ENCODE peak calls at places on chromosomes 7 and 10, in eight cellular contexts. A is AG04450, N is neural progenitor cell, P is lower lobe of right lung, V is prostate gland, E is RWPE2, J is astrocyte of the spinal cord, Q is pancreas. G is an unnamed sample.

GRCh38 chr7:150799741-150800575 is at the start of gene TMEM176B:
- DNase-seq in A (no peak), N (peak; percentile 32), P (no peak), V (no peak), E (no peak), J (no peak), Q (peak; percentile 57), G (peak; percentile 60)

GRCh38 chr7:70506463-70506862 is 625.5 kb upstream of the GALNT17 start:
- DNase-seq in A (no peak), N (peak; percentile 58), P (no peak), V (no peak), E (no peak), J (no peak), Q (no peak), G (no peak)

GRCh38 chr7:150567168-150567567 is at the start of gene GIMAP4:
- DNase-seq in A (no peak), N (no peak), P (no peak), V (no peak), E (no peak), J (no peak), Q (no peak), G (no peak)

GRCh38 chr7:41942468-41943097 is 239.7 kb upstream of the INHBA start:
- DNase-seq in A (peak; percentile 55), N (peak; percentile 16), P (no peak), V (no peak), E (no peak), J (peak; percentile 83), Q (no peak), G (no peak)

GRCh38 chr10:75530337-75530736 is 98.9 kb downstream of the LRMDA start:
- DNase-seq in A (no peak), N (no peak), P (no peak), V (no peak), E (no peak), J (peak; percentile 75), Q (no peak), G (no peak)

GRCh38 chr7:123265853-123266252 is 66.1 kb upstream of the SLC13A1 start:
- DNase-seq in A (no peak), N (no peak), P (no peak), V (no peak), E (no peak), J (no peak), Q (no peak), G (no peak)

GRCh38 chr10:12503311-12503710 is 154.0 kb downstream of the CAMK1D start:
- DNase-seq in A (no peak), N (no peak), P (no peak), V (no peak), E (no peak), J (no peak), Q (no peak), G (no peak)

GRCh38 chr7:31027161-31027965 is 24.7 kb upstream of the ADCYAP1R1 start:
- DNase-seq in A (no peak), N (peak; percentile 85), P (no peak), V (no peak), E (no peak), J (no peak), Q (no peak), G (no peak)

GRCh38 chr10:86535057-86535882 is 13.7 kb upstream of the WAPL start:
- DNase-seq in A (no peak), N (peak; percentile 77), P (peak; percentile 91), V (peak; percentile 44), E (no peak), J (no peak), Q (peak; percentile 94), G (peak; percentile 94)

GRCh38 chr7:32257632-32258031 is 187.4 kb upstream of the PDE1C start:
- DNase-seq in A (no peak), N (peak; percentile 25), P (no peak), V (no peak), E (no peak), J (no peak), Q (no peak), G (no peak)

GRCh38 chr7:108018668-108019067 is 15.7 kb upstream of the LAMB1 start:
- DNase-seq in A (no peak), N (no peak), P (no peak), V (no peak), E (no peak), J (no peak), Q (no peak), G (no peak)

GRCh38 chr10:47137311-47137851 is 162.6 kb upstream of the GDF10 start:
- DNase-seq in A (peak; percentile 72), N (no peak), P (no peak), V (no peak), E (no peak), J (peak; percentile 78), Q (no peak), G (no peak)
- H3K4me3 ChIP-seq in A (peak overlapping the region; percentile 56), N (no peak overlapping the region), P (no peak overlapping the region), V (no peak overlapping the region), E (no peak overlapping the region), J (no peak overlapping the region), Q (no peak overlapping the region), G (no peak overlapping the region)

GRCh38 chr10:77987671-77988070 is 41.6 kb downstream of the POLR3A start:
- DNase-seq in A (no peak), N (no peak), P (no peak), V (no peak), E (no peak), J (no peak), Q (no peak), G (no peak)
- H3K4me3 ChIP-seq in A (no peak overlapping the region), N (no peak overlapping the region), P (no peak overlapping the region), V (no peak overlapping the region), E (no peak overlapping the region), J (no peak overlapping the region), Q (no peak overlapping the region), G (no peak overlapping the region)

GRCh38 chr10:17808971-17809841 is at the start of gene MRC1:
- DNase-seq in A (no peak), N (no peak), P (peak; percentile 61), V (no peak), E (no peak), J (no peak), Q (no peak), G (peak; percentile 73)
- H3K4me3 ChIP-seq in A (no peak within 1 kb of the TSS), N (no peak within 1 kb of the TSS), P (peak within 1 kb of the TSS; percentile 46), V (no peak within 1 kb of the TSS), E (no peak within 1 kb of the TSS), J (no peak within 1 kb of the TSS), Q (no peak within 1 kb of the TSS), G (peak within 1 kb of the TSS; percentile 52)

GRCh38 chr7:23299770-23300300 is 696 bp downstream of the MALSU1 start:
- DNase-seq in A (no peak), N (no peak), P (no peak), V (no peak), E (no peak), J (no peak), Q (no peak), G (no peak)

GRCh38 chr7:23294549-23295400 is 4.4 kb upstream of the MALSU1 start:
- DNase-seq in A (no peak), N (no peak), P (no peak), V (no peak), E (no peak), J (no peak), Q (no peak), G (no peak)

GRCh38 chr7:23295401-23295697 is 3.8 kb upstream of the MALSU1 start:
- DNase-seq in A (no peak), N (no peak), P (no peak), V (no peak), E (no peak), J (no peak), Q (no peak), G (no peak)

GRCh38 chr7:23298885-23299769 is at the start of gene MALSU1:
- DNase-seq in A (peak; percentile 90), N (peak; percentile 98), P (peak; percentile 99), V (peak; percentile 96), E (peak; percentile 96), J (peak; percentile 97), Q (peak; percentile 96), G (peak; percentile 98)

DNA sequence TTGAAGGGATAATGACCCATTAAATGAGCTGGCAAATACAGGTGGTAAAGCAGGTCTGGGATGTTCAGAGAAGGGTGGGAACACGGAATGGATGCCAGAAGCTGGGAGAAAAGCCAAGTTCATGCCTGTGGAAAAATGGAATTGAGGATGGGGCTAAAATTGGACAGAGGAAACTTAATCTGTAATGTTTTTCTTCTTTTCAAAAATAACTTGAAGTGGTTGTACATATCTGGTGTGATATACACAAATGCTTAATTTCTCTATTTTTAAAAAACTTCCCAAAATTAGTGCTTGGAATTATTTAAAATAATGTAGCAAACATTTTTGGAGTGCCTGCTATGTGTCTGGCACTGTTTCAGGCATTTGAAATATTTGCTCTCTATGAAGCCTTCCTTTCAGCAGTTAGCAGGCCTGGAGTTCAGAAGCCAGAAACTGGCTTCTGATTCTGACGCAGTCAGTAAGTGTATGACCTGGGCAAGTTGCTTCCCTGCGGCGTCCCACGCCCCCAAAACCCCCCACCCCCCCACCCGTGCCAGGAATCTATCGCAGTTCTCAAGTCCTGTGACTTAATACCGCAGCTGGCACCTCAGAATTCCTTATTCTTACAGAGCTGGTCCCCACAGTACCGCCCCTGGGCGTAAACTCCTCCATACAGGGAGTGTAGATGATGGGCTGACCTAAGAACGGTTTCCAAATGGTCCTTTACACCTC is 843 bp upstream of the MALSU1 start:
- DNase-seq in A (peak; percentile 34), N (no peak), P (no peak), V (no peak), E (no peak), J (peak; percentile 27), Q (no peak), G (no peak)
- H3K4me3 ChIP-seq in A (no peak overlapping the region), N (peak overlapping the region; percentile 88), P (peak overlapping the region; percentile 85), V (peak overlapping the region; percentile 79), E (no peak overlapping the region), J (no peak overlapping the region), Q (no peak overlapping the region), G (peak overlapping the region; percentile 75)

DNA sequence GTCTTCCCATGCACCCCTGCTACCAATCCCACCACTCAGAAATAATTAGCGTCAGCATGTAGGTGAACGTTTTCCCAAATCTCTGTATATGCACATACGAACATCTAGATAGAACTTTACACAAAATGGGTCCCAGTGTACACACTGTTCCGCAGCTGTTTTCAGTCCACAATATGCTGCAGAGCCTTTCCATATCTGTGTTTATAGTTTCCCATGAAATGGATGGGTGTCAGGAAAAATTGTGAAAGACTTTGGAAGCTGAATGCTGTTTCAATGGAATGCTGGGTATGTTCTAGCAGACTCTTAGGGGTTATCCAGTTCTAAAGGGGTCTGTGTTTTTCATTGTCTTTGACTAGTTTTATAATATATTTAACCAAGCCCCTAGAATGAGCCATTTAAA is 13.8 kb downstream of the GRK5 start:
- DNase-seq in A (no peak), N (no peak), P (no peak), V (no peak), E (no peak), J (no peak), Q (no peak), G (no peak)
- H3K4me3 ChIP-seq in A (no peak overlapping the region), N (no peak overlapping the region), P (no peak overlapping the region), V (no peak overlapping the region), E (no peak overlapping the region), J (no peak overlapping the region), Q (no peak overlapping the region), G (no peak overlapping the region)

GRCh38 chr10:72219229-72219814 is 3.2 kb upstream of the ASCC1 start:
- DNase-seq in A (no peak), N (no peak), P (no peak), V (no peak), E (no peak), J (no peak), Q (no peak), G (no peak)
- H3K4me3 ChIP-seq in A (no peak overlapping the region), N (no peak overlapping the region), P (no peak overlapping the region), V (no peak overlapping the region), E (no peak overlapping the region), J (no peak overlapping the region), Q (no peak overlapping the region), G (no peak overlapping the region)

DNA sequence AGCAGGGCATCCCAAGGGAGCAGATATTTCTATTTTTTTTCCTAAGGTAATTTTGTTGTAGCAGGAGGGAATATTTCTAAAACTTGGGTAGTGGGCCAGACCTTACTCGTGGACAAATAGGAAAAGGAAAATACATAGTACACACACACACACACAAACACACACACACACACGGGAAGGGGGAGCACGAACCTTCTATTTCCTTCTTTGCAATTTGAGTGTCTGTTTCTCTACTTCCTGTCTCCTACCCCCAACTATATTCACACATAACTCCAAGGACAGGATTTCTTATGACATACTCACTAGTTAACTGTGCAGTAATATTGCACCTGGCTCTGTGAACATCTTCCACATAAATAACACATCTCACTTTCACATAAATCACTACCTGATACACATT is 4.4 kb downstream of the LDB1 start:
- DNase-seq in A (no peak), N (no peak), P (no peak), V (no peak), E (no peak), J (no peak), Q (no peak), G (no peak)
- H3K4me3 ChIP-seq in A (peak overlapping the region; percentile 89), N (peak overlapping the region; percentile 88), P (peak overlapping the region; percentile 74), V (no peak overlapping the region), E (no peak overlapping the region), J (no peak overlapping the region), Q (no peak overlapping the region), G (peak overlapping the region; percentile 76)

G was measured in left lung.